ENCODE peak calls at places on chromosomes 7 and 10, in six cellular contexts. X is adrenal gland, J is body of pancreas, Y is endothelial cell of umbilical vein, P is IMR-90, I is HCT116. W is an unnamed sample.

GRCh38 chr10:101001225-101002035 is 1.8 kb downstream of the LZTS2 start:
- DNase-seq in X (peak), J (peak), Y (peak), P (peak), I (no peak), W (peak)

GRCh38 chr7:18386590-18386989 is 109.0 kb upstream of the HDAC9 start:
- DNase-seq in X (no peak), J (no peak), Y (no peak), P (no peak), I (no peak), W (no peak)

GRCh38 chr7:72492446-72492845 is 80.3 kb upstream of the CALN1 start:
- DNase-seq in X (peak), J (no peak), Y (no peak), P (no peak), I (no peak), W (no peak)

GRCh38 chr7:45259966-45260646 is 102.5 kb downstream of the RAMP3 start:
- DNase-seq in X (peak), J (peak), Y (peak), P (peak), I (peak), W (peak)

GRCh38 chr7:50362142-50362541 is 57.6 kb downstream of the IKZF1 start:
- DNase-seq in X (no peak), J (no peak), Y (no peak), P (no peak), I (no peak), W (no peak)

GRCh38 chr7:157138424-157139141 is at the start of gene UBE3C:
- DNase-seq in X (peak), J (peak), Y (peak), P (peak), I (peak), W (peak)

GRCh38 chr7:99943641-99944507 is 14.5 kb upstream of the GJC3 start:
- DNase-seq in X (no peak), J (no peak), Y (no peak), P (no peak), I (no peak), W (no peak)

GRCh38 chr7:14195079-14195478 is 205.6 kb upstream of the ETV1 start:
- DNase-seq in X (no peak), J (no peak), Y (no peak), P (no peak), I (no peak), W (no peak)

GRCh38 chr7:47283497-47284131 is 298.3 kb downstream of the TNS3 start:
- DNase-seq in X (no peak), J (no peak), Y (no peak), P (no peak), I (peak), W (no peak)

GRCh38 chr7:2604608-2605174 is 27.1 kb upstream of the TTYH3 start:
- DNase-seq in X (no peak), J (no peak), Y (no peak), P (no peak), I (no peak), W (no peak)

GRCh38 chr10:5094265-5095205 is at the start of gene AKR1C3:
- DNase-seq in X (no peak), J (peak), Y (peak), P (peak), I (peak), W (no peak)

GRCh38 chr10:105207596-105207995 is 566.5 kb downstream of the SORCS3 start:
- DNase-seq in X (no peak), J (no peak), Y (no peak), P (no peak), I (no peak), W (no peak)

GRCh38 chr10:80407836-80408197 is 534 bp upstream of the PRXL2A start:
- DNase-seq in X (peak), J (peak), Y (peak), P (no peak), I (peak), W (no peak)

GRCh38 chr10:133117036-133117687 is 29.4 kb downstream of the ADGRA1 start:
- DNase-seq in X (no peak), J (no peak), Y (no peak), P (no peak), I (no peak), W (no peak)

GRCh38 chr7:113256883-113257531 is 138.7 kb upstream of the SMIM30 start:
- DNase-seq in X (no peak), J (no peak), Y (no peak), P (no peak), I (no peak), W (no peak)

GRCh38 chr7:42877852-42878251 is 34.0 kb downstream of the C7orf25 start:
- DNase-seq in X (no peak), J (no peak), Y (no peak), P (no peak), I (no peak), W (no peak)

GRCh38 chr7:128955981-128956380 is 18.3 kb downstream of the IRF5 start:
- DNase-seq in X (no peak), J (no peak), Y (no peak), P (no peak), I (no peak), W (no peak)

GRCh38 chr10:121668336-121669009 is 70.2 kb upstream of the FGFR2 start:
- DNase-seq in X (peak), J (peak), Y (peak), P (no peak), I (no peak), W (peak)

GRCh38 chr10:69567920-69568319 is 5.3 kb downstream of the NEUROG3 start:
- DNase-seq in X (peak), J (peak), Y (peak), P (peak), I (no peak), W (no peak)

DNA sequence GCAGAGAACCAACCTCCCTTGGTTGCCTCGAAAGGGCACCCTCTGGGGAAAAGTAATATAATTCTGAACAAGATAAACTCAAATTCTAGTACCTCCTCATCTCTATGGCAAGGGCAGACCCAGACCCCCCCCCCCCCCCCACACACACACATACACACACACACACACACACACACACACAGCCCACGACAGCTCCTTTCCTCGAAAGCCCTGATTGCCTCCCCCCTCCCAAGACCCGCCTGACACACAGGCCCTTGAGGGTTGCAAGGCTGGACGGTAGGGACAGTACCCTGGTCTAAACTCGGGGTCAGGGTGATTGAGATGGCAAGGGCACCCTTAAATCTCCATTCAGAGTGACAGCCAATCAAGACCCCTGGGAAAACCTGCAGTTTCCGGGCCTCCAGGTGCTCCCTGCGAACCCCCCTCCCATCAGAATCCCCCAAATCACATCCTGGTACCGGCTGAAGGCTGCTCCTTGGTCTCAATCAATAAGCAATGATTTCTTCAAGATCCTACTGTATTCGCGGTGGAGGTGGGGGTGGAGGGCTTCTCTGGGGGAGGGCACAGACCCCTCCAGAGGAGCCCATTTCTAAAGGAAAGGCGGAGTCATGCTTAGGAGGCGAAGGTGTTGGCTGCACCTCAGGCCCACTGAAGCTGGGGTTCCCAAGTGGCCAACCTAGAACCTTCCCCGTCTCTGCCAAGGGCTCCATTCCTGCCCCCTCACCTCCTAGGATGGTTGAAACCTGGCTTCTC is 100.7 kb downstream of the HIP1 start:
- DNase-seq in X (no peak), J (no peak), Y (no peak), P (no peak), I (no peak), W (no peak)
- H3K4me3 ChIP-seq in X (peak), J (peak), Y (peak), P (peak), I (peak), W (peak)

GRCh38 chr10:112914288-112914952 is 35.6 kb upstream of the TCF7L2 start:
- DNase-seq in X (no peak), J (no peak), Y (no peak), P (no peak), I (no peak), W (no peak)
- H3K27ac ChIP-seq in X (no peak), J (no peak), Y (no peak), P (no peak), I (no peak), W (no peak)

GRCh38 chr10:49578392-49578791 is 31.7 kb upstream of the SLC18A3 start:
- DNase-seq in X (no peak), J (no peak), Y (no peak), P (no peak), I (no peak), W (no peak)
- TF ChIP-seq POLR2A in X (no peak), J (no peak), Y (no peak), P (no peak), I (no peak), W (no peak)

DNA sequence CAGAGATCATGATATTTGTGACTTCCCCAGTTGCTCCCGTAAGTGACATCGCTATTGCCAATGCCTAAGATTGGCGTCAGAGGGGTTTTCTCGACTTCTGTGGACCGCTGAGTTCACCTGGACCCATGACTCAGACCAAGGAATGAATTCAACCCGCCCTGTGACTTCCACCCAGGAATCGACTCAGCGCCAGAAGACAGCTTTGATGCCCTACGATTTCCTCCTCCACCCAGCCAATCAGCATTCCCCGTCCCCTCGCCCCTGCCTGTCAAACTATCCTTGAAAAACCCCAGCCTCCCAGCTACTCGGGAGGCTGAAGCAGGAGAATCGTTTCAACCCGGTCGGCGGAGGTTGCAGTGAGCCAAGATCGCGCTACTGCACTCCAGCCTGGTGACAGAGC is 58.3 kb downstream of the MICALL2 start:
- DNase-seq in X (no peak), J (no peak), Y (no peak), P (no peak), I (peak), W (no peak)
- H3K4me3 ChIP-seq in X (no peak), J (no peak), Y (no peak), P (no peak), I (no peak), W (no peak)

GRCh38 chr10:8183241-8183704 is 128.8 kb downstream of the GATA3 start:
- DNase-seq in X (no peak), J (no peak), Y (no peak), P (no peak), I (no peak), W (no peak)

GRCh38 chr10:8180348-8180747 is 125.9 kb downstream of the GATA3 start:
- DNase-seq in X (no peak), J (no peak), Y (no peak), P (no peak), I (no peak), W (no peak)

GRCh38 chr10:8181496-8182174 is 127.1 kb downstream of the GATA3 start:
- DNase-seq in X (no peak), J (no peak), Y (no peak), P (no peak), I (no peak), W (no peak)

GRCh38 chr10:8180756-8181155 is 126.3 kb downstream of the GATA3 start:
- DNase-seq in X (no peak), J (no peak), Y (no peak), P (no peak), I (no peak), W (no peak)

GRCh38 chr10:8182841-8183240 is 128.4 kb downstream of the GATA3 start:
- DNase-seq in X (no peak), J (no peak), Y (no peak), P (no peak), I (no peak), W (no peak)
- H3K27ac ChIP-seq in X (no peak), J (no peak), Y (no peak), P (no peak), I (no peak), W (no peak)

GRCh38 chr10:110569736-110570135 is 2.2 kb downstream of the SMC3 start:
- DNase-seq in X (no peak), J (no peak), Y (no peak), P (no peak), I (no peak), W (no peak)

GRCh38 chr10:110568055-110568735 is 700 bp downstream of the SMC3 start:
- DNase-seq in X (peak), J (no peak), Y (peak), P (no peak), I (no peak), W (peak)

GRCh38 chr10:110566472-110567200 is 859 bp upstream of the SMC3 start:
- DNase-seq in X (no peak), J (no peak), Y (no peak), P (no peak), I (no peak), W (no peak)

GRCh38 chr10:110569120-110569519 is 1.6 kb downstream of the SMC3 start:
- DNase-seq in X (no peak), J (no peak), Y (no peak), P (no peak), I (no peak), W (no peak)

DNA sequence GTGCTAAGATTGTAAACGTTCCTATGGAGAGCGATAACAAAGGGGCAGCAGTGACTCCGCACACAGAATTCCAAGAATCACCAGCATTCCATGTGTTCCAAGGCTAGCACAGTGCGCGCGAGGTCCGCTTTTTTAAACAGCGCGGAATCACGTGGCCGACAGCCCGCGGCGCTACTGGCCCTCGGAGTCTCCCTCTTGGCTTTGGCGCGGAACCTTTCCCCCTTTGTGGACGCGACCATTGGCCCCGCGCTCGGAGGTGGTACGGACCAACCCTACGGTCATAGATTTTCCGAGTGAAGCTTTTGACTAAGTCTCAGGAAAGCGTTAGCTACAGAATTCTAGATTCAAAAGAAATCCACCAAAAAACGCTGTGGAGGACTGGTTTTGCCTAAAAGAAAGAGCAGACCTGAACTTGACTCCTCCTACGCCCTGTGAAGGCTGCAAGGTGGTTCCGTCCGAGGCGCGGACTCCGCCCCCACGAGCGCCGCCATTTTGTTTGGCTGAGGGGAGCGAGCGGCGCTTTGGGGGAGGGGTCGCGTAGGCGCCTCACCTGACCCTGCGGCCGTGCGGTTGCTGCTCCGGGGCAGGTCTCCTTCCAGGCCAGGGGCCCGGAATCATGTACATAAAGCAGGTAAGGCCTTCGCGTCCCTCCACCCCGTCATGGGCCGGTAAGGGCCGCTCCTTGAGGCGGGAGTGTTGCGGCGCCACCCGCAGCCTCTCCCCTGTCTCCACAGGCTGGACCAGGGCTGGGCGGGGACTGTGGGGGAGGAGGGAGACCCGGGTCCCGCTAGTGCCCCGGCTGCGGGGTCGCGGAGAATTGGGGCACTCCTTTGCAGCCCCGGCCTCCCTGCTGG is at the start of gene SMC3:
- DNase-seq in X (peak), J (peak), Y (peak), P (peak), I (peak), W (peak)
- TF ChIP-seq POLR2A in X (no peak), J (no peak), Y (peak), P (no peak), I (peak), W (no peak)

GRCh38 chr7:44107961-44108767 is 4.0 kb downstream of the AEBP1 start:
- DNase-seq in X (no peak), J (no peak), Y (no peak), P (no peak), I (no peak), W (no peak)
- H3K4me3 ChIP-seq in X (no peak), J (no peak), Y (no peak), P (no peak), I (no peak), W (no peak)

GRCh38 chr10:97328646-97329453 is 5.7 kb downstream of the FRAT2 start:
- DNase-seq in X (no peak), J (peak), Y (no peak), P (peak), I (no peak), W (peak)
- H3K27ac ChIP-seq in X (no peak), J (peak), Y (no peak), P (no peak), I (peak), W (peak)

GRCh38 chr10:14773551-14774213 is 1.0 kb downstream of the FAM107B start:
- DNase-seq in X (no peak), J (no peak), Y (no peak), P (no peak), I (no peak), W (no peak)

GRCh38 chr10:14774797-14775196 is at the start of gene FAM107B:
- DNase-seq in X (no peak), J (no peak), Y (no peak), P (no peak), I (no peak), W (no peak)

GRCh38 chr10:14775656-14776055 is 959 bp upstream of the FAM107B start:
- DNase-seq in X (no peak), J (no peak), Y (no peak), P (no peak), I (no peak), W (no peak)

GRCh38 chr10:14774214-14774580 is 500 bp downstream of the FAM107B start:
- DNase-seq in X (no peak), J (no peak), Y (no peak), P (no peak), I (no peak), W (no peak)

DNA sequence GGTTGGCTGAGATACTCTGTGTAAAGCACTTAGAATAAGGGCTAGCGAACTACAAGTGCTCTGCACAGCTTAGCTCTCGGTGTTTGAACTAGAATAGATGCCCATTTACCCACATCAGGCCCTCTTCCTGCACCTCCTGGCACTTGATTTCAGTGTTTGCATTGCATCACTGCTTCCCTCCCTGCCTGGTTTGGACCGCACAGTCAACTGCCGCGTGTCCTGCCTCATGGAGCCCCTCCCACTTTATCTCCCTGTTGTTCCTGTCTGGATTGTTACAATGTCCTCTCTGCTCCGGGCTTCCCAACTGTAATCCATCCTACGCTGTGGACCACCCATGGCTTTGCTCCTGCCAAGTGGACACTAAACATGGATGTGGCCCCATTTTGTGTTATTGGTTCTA is 2.3 kb downstream of the FAM107B start:
- DNase-seq in X (no peak), J (no peak), Y (no peak), P (no peak), I (no peak), W (no peak)
- TF ChIP-seq POLR2A in X (no peak), J (no peak), Y (no peak), P (no peak), I (no peak), W (no peak)

GRCh38 chr10:24239289-24239688 is 30.4 kb downstream of the KIAA1217 start:
- DNase-seq in X (no peak), J (no peak), Y (no peak), P (no peak), I (no peak), W (no peak)

GRCh38 chr10:24240001-24240751 is 31.2 kb downstream of the KIAA1217 start:
- DNase-seq in X (no peak), J (no peak), Y (no peak), P (no peak), I (no peak), W (no peak)

GRCh38 chr10:24238527-24239247 is 29.7 kb downstream of the KIAA1217 start:
- DNase-seq in X (no peak), J (peak), Y (no peak), P (no peak), I (no peak), W (no peak)

GRCh38 chr10:24235471-24235870 is 26.5 kb downstream of the KIAA1217 start:
- DNase-seq in X (no peak), J (no peak), Y (no peak), P (no peak), I (no peak), W (no peak)

GRCh38 chr10:24237801-24238390 is 29.0 kb downstream of the KIAA1217 start:
- DNase-seq in X (no peak), J (no peak), Y (no peak), P (no peak), I (no peak), W (no peak)
- H3K4me3 ChIP-seq in X (no peak), J (no peak), Y (no peak), P (no peak), I (no peak), W (no peak)